ENCODE peak calls at places on chromosomes 1 and 21, in nine cellular contexts. B, L, M, C, H, D, Q, S and V are unnamed samples.

GRCh38 chr21:35226960-35227741 is 178.0 kb upstream of the RUNX1 start:
- DNase-seq in B (no peak), L (peak; percentile 21), M (no peak), C (peak; percentile 30), H (no peak), D (peak; percentile 54), Q (no peak), S (no peak), V (no peak)

GRCh38 chr1:74505889-74506288 is 6.5 kb downstream of the LRRC53 start:
- DNase-seq in B (no peak), L (no peak), M (no peak), C (no peak), H (no peak), D (no peak), Q (no peak), S (no peak), V (no peak)

GRCh38 chr1:196558424-196558823 is 49.8 kb downstream of the KCNT2 start:
- DNase-seq in B (peak; percentile 62), L (no peak), M (peak; percentile 1), C (no peak), H (peak; percentile 50), D (no peak), Q (peak; percentile 0), S (no peak), V (no peak)

GRCh38 chr1:202046227-202046626 is 35.8 kb downstream of the ELF3 start:
- DNase-seq in B (no peak), L (no peak), M (no peak), C (no peak), H (no peak), D (no peak), Q (no peak), S (peak; percentile 90), V (peak; percentile 99)

GRCh38 chr1:82829527-82829926 is 1028.8 kb downstream of the ADGRL2 start:
- DNase-seq in B (no peak), L (no peak), M (no peak), C (no peak), H (no peak), D (no peak), Q (no peak), S (no peak), V (no peak)

GRCh38 chr1:52906135-52906603 is 15.4 kb downstream of the ECHDC2 start:
- DNase-seq in B (no peak), L (no peak), M (no peak), C (no peak), H (no peak), D (no peak), Q (no peak), S (no peak), V (no peak)

GRCh38 chr1:155934933-155935590 is 849 bp upstream of the KHDC4 start:
- DNase-seq in B (no peak), L (no peak), M (no peak), C (no peak), H (no peak), D (no peak), Q (no peak), S (no peak), V (no peak)

GRCh38 chr21:35048706-35049617 is at the start of gene RUNX1:
- DNase-seq in B (peak; percentile 99), L (peak; percentile 81), M (no peak), C (peak; percentile 76), H (peak; percentile 57), D (peak; percentile 65), Q (no peak), S (peak; percentile 37), V (no peak)

GRCh38 chr1:22417466-22417865 is 34.2 kb upstream of the ZBTB40 start:
- DNase-seq in B (no peak), L (no peak), M (no peak), C (no peak), H (no peak), D (no peak), Q (no peak), S (no peak), V (no peak)

GRCh38 chr1:70140343-70140742 is 65.0 kb downstream of the LRRC40 start:
- DNase-seq in B (peak; percentile 5), L (no peak), M (no peak), C (no peak), H (peak; percentile 38), D (no peak), Q (no peak), S (no peak), V (no peak)

GRCh38 chr1:192476802-192477298 is 98.7 kb upstream of the RGS1 start:
- DNase-seq in B (peak; percentile 27), L (no peak), M (no peak), C (peak; percentile 10), H (peak; percentile 15), D (no peak), Q (no peak), S (no peak), V (no peak)

GRCh38 chr1:192852001-192852400 is 43.2 kb downstream of the RGS2 start:
- DNase-seq in B (no peak), L (no peak), M (no peak), C (no peak), H (no peak), D (no peak), Q (no peak), S (no peak), V (no peak)

GRCh38 chr1:40877681-40878080 is 15.5 kb upstream of the CITED4 start:
- DNase-seq in B (peak; percentile 99), L (peak; percentile 24), M (no peak), C (no peak), H (peak; percentile 87), D (no peak), Q (no peak), S (peak; percentile 24), V (peak; percentile 30)

GRCh38 chr1:19675797-19676196 is 11.1 kb downstream of the HTR6 start:
- DNase-seq in B (no peak), L (no peak), M (no peak), C (no peak), H (no peak), D (no peak), Q (no peak), S (no peak), V (no peak)

GRCh38 chr1:65791396-65791795 is 1.3 kb upstream of the PDE4B start:
- DNase-seq in B (no peak), L (no peak), M (no peak), C (no peak), H (peak; percentile 47), D (no peak), Q (no peak), S (no peak), V (no peak)

GRCh38 chr1:47785561-47786271 is 211.5 kb downstream of the TRABD2B start:
- DNase-seq in B (peak; percentile 12), L (no peak), M (peak; percentile 8), C (no peak), H (no peak), D (no peak), Q (peak; percentile 81), S (no peak), V (no peak)

GRCh38 chr1:57202254-57202653 is 221.6 kb downstream of the DAB1 start:
- DNase-seq in B (no peak), L (no peak), M (no peak), C (no peak), H (no peak), D (no peak), Q (no peak), S (no peak), V (no peak)

GRCh38 chr1:212070720-212071302 is 35.3 kb downstream of the DTL start:
- DNase-seq in B (peak; percentile 16), L (peak; percentile 33), M (peak; percentile 14), C (no peak), H (peak; percentile 71), D (no peak), Q (peak; percentile 10), S (no peak), V (peak; percentile 34)

GRCh38 chr1:37255111-37255795 is 219.1 kb upstream of the ZC3H12A start:
- DNase-seq in B (peak; percentile 7), L (no peak), M (peak; percentile 21), C (no peak), H (no peak), D (no peak), Q (peak; percentile 52), S (peak; percentile 6), V (peak; percentile 31)

GRCh38 chr1:115056395-115056798 is 26.8 kb downstream of the TSHB start:
- DNase-seq in B (no peak), L (no peak), M (no peak), C (no peak), H (peak; percentile 79), D (no peak), Q (no peak), S (peak; percentile 27), V (no peak)

GRCh38 chr1:28540651-28541050 is 12.2 kb upstream of the TRNAU1AP start:
- DNase-seq in B (peak; percentile 25), L (no peak), M (no peak), C (no peak), H (no peak), D (no peak), Q (no peak), S (no peak), V (no peak)

GRCh38 chr1:56297191-56297590 is 282.2 kb downstream of the PLPP3 start:
- DNase-seq in B (no peak), L (no peak), M (no peak), C (no peak), H (no peak), D (no peak), Q (no peak), S (no peak), V (no peak)

GRCh38 chr1:56872597-56872996 is 18.0 kb downstream of the C8A start:
- DNase-seq in B (peak; percentile 28), L (no peak), M (no peak), C (no peak), H (peak; percentile 19), D (no peak), Q (no peak), S (no peak), V (no peak)

GRCh38 chr1:83053446-83053845 is 945.5 kb downstream of the TTLL7 start:
- DNase-seq in B (no peak), L (no peak), M (no peak), C (no peak), H (no peak), D (no peak), Q (no peak), S (no peak), V (no peak)

GRCh38 chr1:231576804-231577718 is 48.6 kb downstream of the TSNAX start:
- DNase-seq in B (no peak), L (no peak), M (peak; percentile 37), C (no peak), H (no peak), D (no peak), Q (no peak), S (no peak), V (no peak)

GRCh38 chr1:152013664-152014237 is 20.1 kb upstream of the S100A10 start:
- DNase-seq in B (peak; percentile 50), L (peak; percentile 35), M (no peak), C (no peak), H (peak; percentile 49), D (no peak), Q (no peak), S (peak; percentile 59), V (peak; percentile 81)

GRCh38 chr1:87196110-87196509 is 132.6 kb upstream of the LMO4 start:
- DNase-seq in B (no peak), L (no peak), M (no peak), C (no peak), H (no peak), D (no peak), Q (no peak), S (no peak), V (no peak)

GRCh38 chr1:1013922-1014617 is 773 bp downstream of the ISG15 start:
- DNase-seq in B (no peak), L (no peak), M (no peak), C (no peak), H (no peak), D (no peak), Q (no peak), S (peak; percentile 39), V (no peak)

GRCh38 chr1:155069551-155070391 is 6.2 kb downstream of the EFNA4 start:
- DNase-seq in B (no peak), L (no peak), M (no peak), C (no peak), H (no peak), D (no peak), Q (no peak), S (no peak), V (no peak)

GRCh38 chr1:247113094-247113497 is 8.9 kb upstream of the ZNF669 start:
- DNase-seq in B (no peak), L (no peak), M (no peak), C (no peak), H (peak; percentile 9), D (no peak), Q (peak; percentile 64), S (no peak), V (no peak)

GRCh38 chr1:98316286-98316685 is 345.2 kb upstream of the SNX7 start:
- DNase-seq in B (peak; percentile 35), L (no peak), M (no peak), C (no peak), H (peak; percentile 11), D (no peak), Q (no peak), S (no peak), V (no peak)